ENCODE peak calls at places on chromosomes 7 and 10, in six cellular contexts. T is GM23248, S is PC-3, O is ovary, I is A673, K is A549. Y is an unnamed sample.

GRCh38 chr7:117715784-117716445 is 157.3 kb downstream of the CTTNBP2 start:
- DNase-seq in T (peak; percentile 61), S (peak; percentile 72), O (no peak), I (peak; percentile 78), K (peak; percentile 83), Y (peak; percentile 86)

GRCh38 chr7:92506363-92506762 is 22.0 kb downstream of the PEX1 start:
- DNase-seq in T (no peak), S (no peak), O (no peak), I (no peak), K (no peak), Y (no peak)

GRCh38 chr10:6119423-6119822 is 30.6 kb downstream of the RBM17 start:
- DNase-seq in T (no peak), S (no peak), O (no peak), I (no peak), K (no peak), Y (no peak)

GRCh38 chr10:13969118-13969791 is 361.5 kb downstream of the FRMD4A start:
- DNase-seq in T (no peak), S (peak; percentile 2), O (no peak), I (no peak), K (no peak), Y (no peak)

GRCh38 chr10:89466599-89467035 is 52.2 kb downstream of the IFIT5 start:
- DNase-seq in T (peak; percentile 60), S (peak; percentile 93), O (no peak), I (peak; percentile 64), K (peak; percentile 53), Y (peak; percentile 68)

GRCh38 chr10:90352288-90352687 is 505.6 kb downstream of the HTR7 start:
- DNase-seq in T (no peak), S (no peak), O (no peak), I (no peak), K (no peak), Y (peak; percentile 4)

GRCh38 chr7:65239707-65240352 is 133.8 kb upstream of the ZNF92 start:
- DNase-seq in T (peak; percentile 23), S (peak; percentile 31), O (no peak), I (peak; percentile 22), K (peak; percentile 59), Y (peak; percentile 40)

GRCh38 chr7:48429117-48429516 is 257.9 kb downstream of the ABCA13 start:
- DNase-seq in T (no peak), S (no peak), O (no peak), I (no peak), K (no peak), Y (no peak)

GRCh38 chr7:133845005-133845404 is 282.1 kb upstream of the LRGUK start:
- DNase-seq in T (no peak), S (no peak), O (no peak), I (no peak), K (no peak), Y (no peak)

GRCh38 chr10:30284860-30285594 is 64.1 kb downstream of the MTPAP start:
- DNase-seq in T (peak; percentile 70), S (peak; percentile 35), O (no peak), I (no peak), K (no peak), Y (peak; percentile 61)

GRCh38 chr7:29332027-29332806 is 137.6 kb downstream of the CHN2 start:
- DNase-seq in T (no peak), S (no peak), O (no peak), I (peak; percentile 75), K (no peak), Y (no peak)

GRCh38 chr7:123714296-123715080 is 34.3 kb downstream of the WASL start:
- DNase-seq in T (no peak), S (no peak), O (no peak), I (no peak), K (no peak), Y (no peak)

GRCh38 chr7:143954163-143954894 is at the start of gene OR2F1:
- DNase-seq in T (peak; percentile 46), S (no peak), O (no peak), I (no peak), K (no peak), Y (peak; percentile 52)

GRCh38 chr7:130933919-130934318 is 199.9 kb upstream of the KLF14 start:
- DNase-seq in T (no peak), S (no peak), O (no peak), I (no peak), K (no peak), Y (no peak)

DNA sequence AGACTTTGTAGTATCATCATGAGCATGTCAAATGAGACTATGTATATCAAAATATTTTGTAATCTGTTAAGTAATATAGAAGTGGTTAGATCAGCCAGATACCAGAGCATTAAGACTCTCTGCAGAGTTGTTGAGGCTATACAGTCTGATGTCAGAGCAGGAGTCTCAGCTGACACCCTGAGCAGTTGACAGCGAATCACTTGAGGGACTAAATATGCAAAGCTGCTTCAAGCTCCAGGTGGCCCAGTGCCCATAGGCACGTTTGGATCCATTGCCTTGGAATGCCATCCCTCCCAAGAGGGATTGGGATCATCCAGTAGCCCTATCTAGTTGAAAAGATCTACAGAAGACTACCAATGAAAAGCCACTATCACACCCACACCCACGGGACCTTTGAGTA is 210.2 kb downstream of the TAX1BP1 start:
- DNase-seq in T (no peak), S (no peak), O (no peak), I (no peak), K (no peak), Y (no peak)
- H3K4me1 ChIP-seq in T (peaks cover 25% of the 10 kb centered on the region), S (no peaks in the 10 kb centered on the region), O (peaks cover 2% of the 10 kb centered on the region), I (no peaks in the 10 kb centered on the region), K (no peaks in the 10 kb centered on the region), Y (peaks cover 42% of the 10 kb centered on the region)

GRCh38 chr7:149713731-149714068 is 59.7 kb downstream of the ZNF467 start:
- DNase-seq in T (no peak), S (no peak), O (no peak), I (no peak), K (no peak), Y (no peak)
- H3K4me3 ChIP-seq in T (peak overlapping the region; percentile 77), S (no peak overlapping the region), O (peak overlapping the region; percentile 56), I (no peak overlapping the region), K (no peak overlapping the region), Y (peak overlapping the region; percentile 84)

GRCh38 chr10:75404335-75405200 is 3.0 kb upstream of the ZNF503 start:
- DNase-seq in T (no peak), S (peak; percentile 85), O (peak; percentile 80), I (no peak), K (no peak), Y (peak; percentile 22)
- H3K4me1 ChIP-seq in T (no peaks in the 10 kb centered on the region), S (peaks cover 26% of the 10 kb centered on the region), O (peaks cover 4% of the 10 kb centered on the region), I (peaks cover 40% of the 10 kb centered on the region), K (peaks cover 10% of the 10 kb centered on the region), Y (peaks cover 14% of the 10 kb centered on the region)

GRCh38 chr10:28677889-28678686 is 767 bp downstream of the BAMBI start:
- DNase-seq in T (peak; percentile 47), S (peak; percentile 11), O (peak; percentile 62), I (peak; percentile 48), K (no peak), Y (peak; percentile 71)
- H3K4me3 ChIP-seq in T (peak overlapping the region; percentile 73), S (peak overlapping the region; percentile 96), O (peak overlapping the region; percentile 88), I (peak overlapping the region; percentile 87), K (peak overlapping the region; percentile 99), Y (peak overlapping the region; percentile 83)

DNA sequence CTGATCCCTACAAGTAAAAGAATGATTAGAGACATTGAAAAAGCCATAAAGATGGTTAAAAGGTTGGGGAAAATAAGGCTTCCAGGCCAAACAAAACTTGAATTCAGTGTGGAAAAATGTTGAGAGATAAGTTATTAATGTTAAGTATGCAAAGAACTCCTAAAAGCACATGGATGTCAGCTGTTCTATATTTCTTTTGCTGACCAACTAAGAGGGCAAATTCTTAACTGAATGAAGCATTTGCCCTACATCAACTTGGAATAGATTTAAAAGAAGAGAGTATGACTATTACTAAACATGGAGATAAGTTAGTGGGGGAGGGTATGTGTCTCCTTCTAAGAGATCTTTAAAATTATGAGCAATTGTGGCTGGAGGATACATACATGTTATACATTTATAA is 124.8 kb downstream of the KIAA1217 start:
- DNase-seq in T (peak; percentile 51), S (no peak), O (no peak), I (no peak), K (no peak), Y (peak; percentile 36)
- H3K4me1 ChIP-seq in T (peaks cover 13% of the 10 kb centered on the region), S (peaks cover 11% of the 10 kb centered on the region), O (peaks cover 5% of the 10 kb centered on the region), I (peaks cover 24% of the 10 kb centered on the region), K (no peaks in the 10 kb centered on the region), Y (peaks cover 39% of the 10 kb centered on the region)

GRCh38 chr10:72331575-72332422 is 22.9 kb downstream of the DNAJB12 start:
- DNase-seq in T (peak; percentile 60), S (peak; percentile 77), O (peak; percentile 82), I (peak; percentile 91), K (peak; percentile 64), Y (peak; percentile 54)
- H3K4me3 ChIP-seq in T (no peak overlapping the region), S (no peak overlapping the region), O (no peak overlapping the region), I (no peak overlapping the region), K (no peak overlapping the region), Y (no peak overlapping the region)

GRCh38 chr7:55092186-55092976 is 73.6 kb downstream of the EGFR start:
- DNase-seq in T (no peak), S (no peak), O (no peak), I (peak; percentile 6), K (no peak), Y (peak; percentile 26)
- H3K4me1 ChIP-seq in T (peaks cover 8% of the 10 kb centered on the region), S (peaks cover 7% of the 10 kb centered on the region), O (peaks cover 34% of the 10 kb centered on the region), I (no peaks in the 10 kb centered on the region), K (peaks cover 37% of the 10 kb centered on the region), Y (peaks cover 34% of the 10 kb centered on the region)

GRCh38 chr10:96267234-96267705 is 4.1 kb downstream of the BLNK start:
- DNase-seq in T (no peak), S (no peak), O (no peak), I (no peak), K (no peak), Y (no peak)
- H3K4me3 ChIP-seq in T (no peak overlapping the region), S (no peak overlapping the region), O (no peak overlapping the region), I (no peak overlapping the region), K (no peak overlapping the region), Y (no peak overlapping the region)

Y was measured in adipocyte.